ENCODE peak calls at places on chromosome 11, in six cellular contexts. E is NCI-H1436, G is M059J, X is left cardiac atrium, D is kidney glomerular epithelial cell, Y is RCC 7860. B is an unnamed sample.

GRCh38 chr11:71286701-71287643 is 34.6 kb upstream of the SHANK2 start:
- DNase-seq in E (no peak), G (peak), X (no peak), D (peak), Y (peak), B (peak)

GRCh38 chr11:92048415-92048814 is 176.2 kb upstream of the FAT3 start:
- DNase-seq in E (no peak), G (peak), X (no peak), D (peak), Y (no peak), B (peak)

GRCh38 chr11:8068605-8069221 is 12.3 kb upstream of the TUB start:
- DNase-seq in E (no peak), G (peak), X (peak), D (peak), Y (peak), B (peak)

GRCh38 chr11:47394322-47395224 is 13.8 kb upstream of the SLC39A13 start:
- DNase-seq in E (no peak), G (no peak), X (peak), D (no peak), Y (no peak), B (no peak)

GRCh38 chr11:19777342-19778102 is 64.9 kb downstream of the NAV2 start:
- DNase-seq in E (no peak), G (no peak), X (no peak), D (peak), Y (no peak), B (peak)

GRCh38 chr11:121687961-121688566 is 235.3 kb upstream of the SORL1-AS1 start:
- DNase-seq in E (no peak), G (peak), X (no peak), D (peak), Y (peak), B (no peak)

GRCh38 chr11:121681536-121681935 is 228.8 kb upstream of the SORL1-AS1 start:
- DNase-seq in E (no peak), G (peak), X (no peak), D (no peak), Y (no peak), B (no peak)

GRCh38 chr11:65611758-65612603 is 2.0 kb downstream of the MAP3K11 start:
- DNase-seq in E (no peak), G (no peak), X (no peak), D (no peak), Y (no peak), B (no peak)

GRCh38 chr11:91932151-91932821 is 292.3 kb upstream of the FAT3 start:
- DNase-seq in E (no peak), G (peak), X (no peak), D (peak), Y (no peak), B (peak)

GRCh38 chr11:62193954-62194353 is 3.9 kb downstream of the SCGB1D1 start:
- DNase-seq in E (no peak), G (peak), X (no peak), D (no peak), Y (no peak), B (peak)

GRCh38 chr11:19552684-19553083 is 160.0 kb upstream of the NAV2 start:
- DNase-seq in E (no peak), G (no peak), X (no peak), D (no peak), Y (no peak), B (no peak)

GRCh38 chr11:121246021-121246768 is 46.4 kb upstream of the SC5D start:
- DNase-seq in E (no peak), G (no peak), X (no peak), D (no peak), Y (no peak), B (no peak)

GRCh38 chr11:120512727-120513435 is 1.3 kb downstream of the GRIK4 start:
- DNase-seq in E (peak), G (peak), X (no peak), D (no peak), Y (no peak), B (no peak)